ENCODE peak calls at places on chromosomes 5 and 9, in four cellular contexts. F is AG09309, K is cardiac muscle cell, D is dorsolateral prefrontal cortex. B is an unnamed sample.
A peak's percentile ranks its signal among the peaks of the same experiment; 100 is the strongest.

GRCh38 chr9:71128796-71129195 is 7.4 kb upstream of the TRPM3 start:
- DNase-seq in K (no peak), D (no peak), F (no peak), B (no peak)

GRCh38 chr5:38453506-38453905 is 102.9 kb downstream of the LIFR start:
- DNase-seq in K (no peak), F (no peak), D (no peak), B (no peak)

GRCh38 chr9:127283917-127284316 is 19.3 kb downstream of the GARNL3 start:
- DNase-seq in D (peak; percentile 69), K (no peak), F (peak; percentile 24), B (no peak)

GRCh38 chr5:68250662-68251298 is 35.2 kb downstream of the PIK3R1 start:
- DNase-seq in F (no peak), K (peak; percentile 55), D (no peak), B (no peak)

GRCh38 chr9:89850633-89851325 is 246.0 kb downstream of the GADD45G start:
- DNase-seq in K (no peak), F (no peak), D (peak; percentile 71), B (no peak)

GRCh38 chr5:126948453-126948852 is 81.9 kb downstream of the MARCHF3 start:
- DNase-seq in K (no peak), D (no peak), F (no peak), B (no peak)

GRCh38 chr5:175896641-175897040 is 25.3 kb downstream of the CPLX2 start:
- DNase-seq in F (no peak), D (no peak), K (no peak), B (no peak)

GRCh38 chr9:114889802-114890224 is 40.6 kb downstream of the TNFSF8 start:
- DNase-seq in K (no peak), D (no peak), F (no peak), B (no peak)

GRCh38 chr5:6819521-6819920 is 106.3 kb downstream of the TENT4A start:
- DNase-seq in D (no peak), F (no peak), K (peak; percentile 10), B (no peak)

GRCh38 chr5:112691758-112692157 is 45.9 kb upstream of the APC start:
- DNase-seq in K (no peak), D (no peak), F (no peak), B (no peak)
- TF ChIP-seq CTCF in K (peak; percentile 51), D (no peak), F (peak; percentile 28), B (no peak)

GRCh38 chr9:136502940-136503550 is 20.2 kb upstream of the SEC16A start:
- DNase-seq in F (no peak), K (no peak), D (no peak), B (no peak)
- TF ChIP-seq CTCF in F (no peak), K (no peak), D (peak; percentile 17), B (no peak)

GRCh38 chr5:157564149-157564711 is 11.3 kb downstream of the ADAM19 start:
- DNase-seq in D (no peak), K (peak; percentile 70), F (no peak), B (no peak)
- TF ChIP-seq CTCF in D (peak; percentile 36), K (peak; percentile 22), F (no peak), B (no peak)

GRCh38 chr5:92308679-92309078 is 925.6 kb upstream of the ARRDC3 start:
- DNase-seq in F (no peak), D (no peak), K (no peak), B (no peak)

GRCh38 chr5:92313385-92313784 is 930.3 kb upstream of the ARRDC3 start:
- DNase-seq in F (no peak), D (no peak), K (peak; percentile 11), B (no peak)

GRCh38 chr5:92309336-92309991 is 926.3 kb upstream of the ARRDC3 start:
- DNase-seq in K (peak; percentile 48), D (no peak), F (peak; percentile 29), B (no peak)
- TF ChIP-seq CTCF in K (peak; percentile 37), D (peak; percentile 67), F (peak; percentile 45), B (no peak)

DNA sequence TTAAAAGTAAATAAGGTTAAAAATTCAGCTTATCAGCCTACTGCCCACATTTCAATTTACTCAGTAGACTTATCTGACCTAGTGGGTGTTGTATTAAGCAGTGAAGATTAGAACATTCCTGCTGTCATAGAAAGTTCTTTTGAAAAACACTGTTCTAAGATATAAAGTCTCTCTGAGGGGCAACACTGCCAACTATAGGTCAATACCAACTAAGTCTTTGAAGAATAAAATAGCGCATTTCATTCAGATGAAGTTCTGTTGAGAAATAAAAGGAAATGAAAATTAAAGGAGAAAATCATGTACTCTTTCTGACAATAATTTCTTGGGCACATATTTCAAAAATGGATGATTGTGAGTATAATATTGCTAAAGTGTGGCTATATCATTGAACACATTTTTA is 86.8 kb downstream of the PTPRD start:
- DNase-seq in D (no peak), F (no peak), K (no peak), B (no peak)
- TF ChIP-seq CTCF in D (no peak), F (no peak), K (no peak), B (no peak)

DNA sequence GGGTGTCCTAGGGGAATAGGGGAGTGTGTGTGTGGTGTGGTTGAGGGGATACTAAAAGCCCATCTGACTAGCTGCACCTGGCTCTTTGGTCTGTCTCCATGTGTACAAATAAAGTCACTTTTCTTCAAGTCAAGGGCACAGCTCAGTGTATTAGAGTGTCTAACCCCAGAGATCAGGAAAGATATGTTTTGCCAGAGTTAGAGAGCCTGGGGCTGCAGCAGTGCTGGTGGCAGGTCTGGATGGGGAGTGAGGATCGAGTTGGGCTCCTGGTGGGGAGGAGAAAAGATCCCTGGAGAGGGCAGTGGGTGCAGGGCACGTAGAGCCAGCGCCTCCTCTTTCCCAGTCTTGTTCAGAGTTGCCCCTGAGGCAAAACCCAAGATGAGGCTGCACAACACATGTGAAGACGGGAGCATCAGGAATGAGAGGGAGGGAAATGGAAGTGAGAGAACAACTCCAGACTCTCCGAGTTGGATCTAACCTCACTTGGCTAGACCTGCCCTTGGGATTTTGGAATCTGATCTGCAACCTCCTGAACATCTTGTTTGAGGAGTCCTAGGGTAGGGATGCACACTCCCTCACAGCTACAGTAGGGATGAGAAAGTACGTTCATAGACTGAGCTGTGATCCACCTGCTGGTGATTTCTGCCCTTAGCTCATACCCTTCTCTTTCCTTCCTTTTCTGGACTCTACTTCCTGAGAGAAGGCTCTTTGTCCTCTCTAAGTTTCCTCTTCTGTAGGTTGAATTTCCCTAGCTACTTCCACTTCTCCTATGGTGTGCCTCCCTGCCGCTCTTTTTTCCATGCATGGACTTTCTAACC is 309.9 kb downstream of the ZSWIM6 start:
- DNase-seq in K (no peak), F (no peak), D (no peak), B (no peak)
- TF ChIP-seq CTCF in K (no peak), F (peak; percentile 31), D (peak; percentile 20), B (no peak)